ENCODE peak calls at places on chromosomes 13 and 19, in seven cellular contexts. B is astrocyte of the spinal cord; R is Daoy; N is colonic mucosa; I is effector CD8-positive, alpha-beta T cell; G is mesendoderm; A is hepatic stellate cell. P is an unnamed sample.
A peak's percentile ranks its signal among the peaks of the same experiment; 100 is the strongest.

GRCh38 chr19:48025480-48025879 is 18.4 kb downstream of the CABP5 start:
- DNase-seq in B (no peak), R (no peak), N (no peak), I (no peak), G (no peak), A (no peak), P (no peak)

GRCh38 chr13:30156826-30157615 is 150.3 kb downstream of the KATNAL1 start:
- DNase-seq in B (no peak), R (no peak), N (no peak), I (no peak), G (peak; percentile 59), A (no peak), P (no peak)

GRCh38 chr19:9847087-9847671 is 12.1 kb downstream of the PIN1 start:
- DNase-seq in B (peak; percentile 88), R (peak; percentile 94), N (peak; percentile 35), I (no peak), G (peak; percentile 83), A (peak; percentile 98), P (no peak)

GRCh38 chr13:111325941-111326620 is 5.6 kb downstream of the TEX29 start:
- DNase-seq in B (no peak), R (no peak), N (no peak), I (no peak), G (no peak), A (no peak), P (no peak)

GRCh38 chr13:81001828-81002385 is 661.0 kb upstream of the SPRY2 start:
- DNase-seq in B (no peak), R (no peak), N (no peak), I (no peak), G (no peak), A (no peak), P (no peak)

GRCh38 chr13:30618186-30618937 is 642 bp downstream of the USPL1 start:
- DNase-seq in B (no peak), R (no peak), N (no peak), I (peak; percentile 22), G (no peak), A (no peak), P (peak; percentile 42)

GRCh38 chr19:43624933-43625332 is 5.5 kb upstream of the ZNF428 start:
- DNase-seq in B (no peak), R (no peak), N (peak; percentile 85), I (peak; percentile 81), G (peak; percentile 94), A (no peak), P (peak; percentile 66)

GRCh38 chr19:17557461-17557860 is 2.0 kb downstream of the COLGALT1 start:
- DNase-seq in B (no peak), R (no peak), N (no peak), I (no peak), G (no peak), A (no peak), P (no peak)

GRCh38 chr19:19405919-19406877 is 723 bp downstream of the GATAD2A start:
- DNase-seq in B (peak; percentile 51), R (peak; percentile 55), N (peak; percentile 59), I (peak; percentile 26), G (peak; percentile 55), A (no peak), P (peak; percentile 56)

GRCh38 chr19:48135411-48135810 is 24.8 kb upstream of the PLA2G4C start:
- DNase-seq in B (no peak), R (peak; percentile 20), N (peak; percentile 25), I (no peak), G (no peak), A (no peak), P (no peak)

GRCh38 chr13:39485314-39485700 is 117.7 kb downstream of the LHFPL6 start:
- DNase-seq in B (peak; percentile 65), R (no peak), N (no peak), I (no peak), G (peak; percentile 66), A (no peak), P (no peak)

GRCh38 chr19:19900124-19900523 is 622 bp upstream of the ZNF93 start:
- DNase-seq in B (peak; percentile 79), R (peak; percentile 75), N (no peak), I (no peak), G (peak; percentile 81), A (peak; percentile 12), P (no peak)

GRCh38 chr13:24671367-24672117 is 8.7 kb upstream of the ATP12A start:
- DNase-seq in B (peak; percentile 64), R (peak; percentile 60), N (peak; percentile 77), I (no peak), G (peak; percentile 94), A (peak; percentile 77), P (no peak)

GRCh38 chr13:114282143-114282685 is 813 bp downstream of the UPF3A start:
- DNase-seq in B (peak; percentile 81), R (peak; percentile 33), N (peak; percentile 32), I (peak; percentile 21), G (no peak), A (peak; percentile 72), P (peak; percentile 86)

GRCh38 chr13:98853791-98854191 is 101.3 kb upstream of the SLC15A1 start:
- DNase-seq in B (peak; percentile 86), R (no peak), N (no peak), I (no peak), G (no peak), A (no peak), P (peak; percentile 72)

GRCh38 chr13:77026783-77027621 is at the start of gene FBXL3:
- DNase-seq in B (peak; percentile 94), R (peak; percentile 89), N (peak; percentile 83), I (peak; percentile 80), G (peak; percentile 95), A (peak; percentile 91), P (peak; percentile 88)

GRCh38 chr19:49635530-49636229 is 4.3 kb downstream of the RRAS start:
- DNase-seq in B (no peak), R (peak; percentile 33), N (no peak), I (no peak), G (no peak), A (no peak), P (no peak)